ENCODE peak calls at places on chromosome 3, in seven cellular contexts. G is thoracic aorta; Y is left cardiac atrium; Z is stimulated activated CD4-positive, alpha-beta T cell treated with anti-CD3 and anti-CD28 coated beads, Interleukin-2, amount 100 ng/mL, for 24 hours; U is posterior cingulate gyrus; J is body of pancreas; O is lower lobe of right lung. D is an unnamed sample.

GRCh38 chr3:94412966-94413720 is 350.3 kb downstream of the NSUN3 start:
- DNase-seq in G (no peak), Y (no peak), Z (no peak), U (no peak), J (no peak), O (no peak), D (no peak)

GRCh38 chr3:171874251-171874679 is 31.1 kb downstream of the TMEM212 start:
- DNase-seq in G (no peak), Y (no peak), Z (no peak), U (no peak), J (no peak), O (no peak), D (peak; percentile 75)

GRCh38 chr3:178703268-178703975 is 167.2 kb downstream of the KCNMB2 start:
- DNase-seq in G (no peak), Y (no peak), Z (no peak), U (no peak), J (no peak), O (no peak), D (no peak)

GRCh38 chr3:48407542-48408099 is 22.3 kb downstream of the PLXNB1 start:
- DNase-seq in G (no peak), Y (no peak), Z (peak; percentile 11), U (peak; percentile 2), J (peak; percentile 4), O (no peak), D (no peak)

GRCh38 chr3:31833391-31834165 is 147.5 kb downstream of the OSBPL10 start:
- DNase-seq in G (no peak), Y (no peak), Z (no peak), U (no peak), J (no peak), O (no peak), D (no peak)

GRCh38 chr3:126124148-126124868 is 40.4 kb upstream of the SLC41A3 start:
- DNase-seq in G (no peak), Y (no peak), Z (peak; percentile 13), U (peak; percentile 5), J (peak; percentile 5), O (peak; percentile 38), D (no peak)

GRCh38 chr3:36892457-36893136 is 52.3 kb downstream of the TRANK1 start:
- DNase-seq in G (no peak), Y (no peak), Z (no peak), U (no peak), J (no peak), O (no peak), D (no peak)

GRCh38 chr3:41893977-41894376 is 67.9 kb downstream of the ULK4 start:
- DNase-seq in G (no peak), Y (no peak), Z (no peak), U (no peak), J (peak; percentile 14), O (no peak), D (peak; percentile 60)

GRCh38 chr3:13346481-13347389 is 73.4 kb downstream of the NUP210 start:
- DNase-seq in G (no peak), Y (peak; percentile 40), Z (peak; percentile 77), U (no peak), J (peak; percentile 19), O (no peak), D (peak; percentile 32)

GRCh38 chr3:31356941-31357340 is 175.8 kb upstream of the STT3B start:
- DNase-seq in G (no peak), Y (peak; percentile 21), Z (no peak), U (no peak), J (peak; percentile 18), O (peak; percentile 73), D (no peak)

GRCh38 chr3:150662410-150663200 is 41.1 kb downstream of the ERICH6 start:
- DNase-seq in G (no peak), Y (no peak), Z (no peak), U (no peak), J (no peak), O (no peak), D (no peak)

GRCh38 chr3:195040773-195041520 is 230.0 kb downstream of the XXYLT1 start:
- DNase-seq in G (no peak), Y (no peak), Z (no peak), U (no peak), J (no peak), O (no peak), D (no peak)

GRCh38 chr3:168061332-168061996 is 34.3 kb downstream of the GOLIM4 start:
- DNase-seq in G (no peak), Y (no peak), Z (no peak), U (peak; percentile 10), J (no peak), O (no peak), D (no peak)

GRCh38 chr3:155846119-155846518 is 8.1 kb downstream of the SLC33A1 start:
- DNase-seq in G (no peak), Y (no peak), Z (no peak), U (no peak), J (no peak), O (no peak), D (no peak)

GRCh38 chr3:52463420-52463819 is 8.0 kb downstream of the NISCH start:
- DNase-seq in G (no peak), Y (no peak), Z (no peak), U (no peak), J (no peak), O (no peak), D (no peak)

GRCh38 chr3:62926494-62926893 is 51.3 kb upstream of the CADPS start:
- DNase-seq in G (no peak), Y (no peak), Z (no peak), U (no peak), J (no peak), O (no peak), D (no peak)

GRCh38 chr3:160829486-160830009 is 73.5 kb downstream of the PPM1L start:
- DNase-seq in G (no peak), Y (no peak), Z (no peak), U (no peak), J (no peak), O (no peak), D (no peak)

GRCh38 chr3:102299125-102299877 is 135.5 kb upstream of the ZPLD1 start:
- DNase-seq in G (no peak), Y (no peak), Z (no peak), U (no peak), J (no peak), O (no peak), D (no peak)

GRCh38 chr3:127349501-127350171 is 61.8 kb upstream of the PRR20G start:
- DNase-seq in G (no peak), Y (no peak), Z (no peak), U (no peak), J (no peak), O (no peak), D (no peak)

GRCh38 chr3:107752202-107752990 is 229.6 kb downstream of the BBX start:
- DNase-seq in G (no peak), Y (no peak), Z (no peak), U (peak; percentile 22), J (peak; percentile 25), O (no peak), D (peak; percentile 16)

GRCh38 chr3:69172058-69172457 is 49.7 kb upstream of the LMOD3 start:
- DNase-seq in G (no peak), Y (no peak), Z (no peak), U (no peak), J (no peak), O (no peak), D (no peak)

GRCh38 chr3:24830230-24831152 is 335.8 kb upstream of the THRB start:
- DNase-seq in G (no peak), Y (peak; percentile 26), Z (no peak), U (peak; percentile 20), J (peak; percentile 10), O (peak; percentile 47), D (peak; percentile 13)

GRCh38 chr3:133459400-133459799 is 59.5 kb downstream of the BFSP2 start:
- DNase-seq in G (no peak), Y (peak; percentile 53), Z (no peak), U (no peak), J (no peak), O (no peak), D (peak; percentile 32)